ENCODE peak calls at places on chromosome 10, in seven cellular contexts. L is IMR-90, E is mesendoderm, U is H9, G is neuronal stem cell, V is mesenchymal stem cell, B is H1. P is an unnamed sample.

GRCh38 chr10:35416628-35417625 is 80.6 kb downstream of the CCNY start:
- DNase-seq in L (peak), E (peak), U (no peak), G (no peak), V (no peak), B (no peak), P (no peak)

GRCh38 chr10:69413221-69413865 is 3.4 kb downstream of the TACR2 start:
- DNase-seq in L (peak), E (peak), U (peak), G (peak), V (peak), B (peak), P (peak)

GRCh38 chr10:116112232-116113231 is 160.5 kb downstream of the GFRA1 start:
- DNase-seq in L (no peak), E (no peak), U (peak), G (no peak), V (no peak), B (no peak), P (no peak)

GRCh38 chr10:62961951-62962523 is 145.9 kb upstream of the EGR2 start:
- DNase-seq in L (no peak), E (peak), U (no peak), G (no peak), V (peak), B (no peak), P (no peak)

GRCh38 chr10:8045728-8046494 is 8.6 kb upstream of the GATA3 start:
- DNase-seq in L (no peak), E (peak), U (no peak), G (no peak), V (no peak), B (no peak), P (no peak)

GRCh38 chr10:102222798-102223197 is 3.3 kb upstream of the ELOVL3 start:
- DNase-seq in L (no peak), E (no peak), U (no peak), G (no peak), V (no peak), B (no peak), P (peak)

GRCh38 chr10:22315455-22316285 is 518 bp upstream of the COMMD3 start:
- DNase-seq in L (no peak), E (peak), U (no peak), G (no peak), V (no peak), B (no peak), P (no peak)

GRCh38 chr10:63260103-63260859 is 127.2 kb downstream of the NRBF2 start:
- DNase-seq in L (no peak), E (no peak), U (no peak), G (no peak), V (no peak), B (no peak), P (no peak)

GRCh38 chr10:60818134-60818770 is 40.0 kb downstream of the CDK1 start:
- DNase-seq in L (peak), E (peak), U (no peak), G (no peak), V (peak), B (no peak), P (no peak)

GRCh38 chr10:128028508-128029279 is 97.5 kb downstream of the MKI67 start:
- DNase-seq in L (no peak), E (no peak), U (no peak), G (no peak), V (no peak), B (no peak), P (no peak)

GRCh38 chr10:78296794-78297193 is 263.1 kb downstream of the RPS24 start:
- DNase-seq in L (no peak), E (no peak), U (no peak), G (no peak), V (no peak), B (no peak), P (no peak)

GRCh38 chr10:3570855-3571266 is 214.1 kb downstream of the KLF6 start:
- DNase-seq in L (no peak), E (no peak), U (no peak), G (no peak), V (no peak), B (no peak), P (no peak)

GRCh38 chr10:1642600-1643160 is 94.6 kb downstream of the ADARB2 start:
- DNase-seq in L (no peak), E (no peak), U (no peak), G (no peak), V (no peak), B (no peak), P (no peak)
- H2AK5ac ChIP-seq in L (no peak), E (no peak), U (no peak), G (no peak), V (no peak), B (no peak), P (no peak)

DNA sequence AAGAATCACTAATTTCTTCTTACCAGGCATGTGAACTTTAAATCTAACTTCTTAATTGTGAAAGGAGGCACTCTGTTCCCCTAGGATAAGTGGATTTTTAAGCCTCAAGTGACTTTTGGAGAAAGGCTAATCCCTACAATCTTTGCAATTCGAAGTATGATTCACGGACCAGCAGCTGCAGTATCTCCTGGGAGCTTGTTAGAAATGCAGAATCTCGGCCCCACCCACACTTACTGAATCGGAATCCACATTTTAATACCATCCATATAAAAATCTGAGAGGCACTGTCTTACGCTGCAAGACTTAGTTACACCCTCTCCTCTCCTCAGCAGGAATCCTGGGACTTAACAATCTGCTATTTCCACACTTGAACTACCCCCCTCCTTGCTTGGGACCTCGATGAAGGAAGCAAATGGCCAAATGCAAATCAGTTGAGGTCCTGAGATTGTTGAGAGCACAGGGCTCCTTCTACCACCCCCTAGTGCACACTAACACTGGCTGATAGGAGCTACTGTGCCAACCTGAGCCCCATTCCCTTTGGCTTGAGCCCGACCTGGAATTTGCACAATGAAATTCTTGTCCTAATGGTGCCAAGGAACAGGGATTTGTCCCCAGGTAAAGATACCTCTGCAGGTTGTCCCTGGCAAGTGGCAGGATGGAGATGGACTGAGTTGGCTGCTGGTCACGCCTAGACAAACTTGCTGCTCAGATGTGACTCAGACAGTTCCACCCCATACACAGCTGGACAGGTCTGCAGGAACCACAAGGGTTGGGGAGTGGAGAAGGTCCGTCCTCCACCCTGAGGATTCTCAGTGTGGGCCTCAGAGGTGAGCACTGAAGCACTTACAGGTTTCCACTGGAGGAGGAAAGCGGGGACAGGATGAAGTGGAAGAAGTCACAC is 20.8 kb downstream of the ITPRIP start:
- DNase-seq in L (peak), E (peak), U (no peak), G (no peak), V (peak), B (no peak), P (peak)
- H3K4ac ChIP-seq in L (peak), E (no peak), U (no peak), G (no peak), V (no peak), B (peak), P (no peak)

GRCh38 chr10:29535778-29536459 is 98.9 kb downstream of the SVIL start:
- DNase-seq in L (no peak), E (no peak), U (no peak), G (no peak), V (no peak), B (no peak), P (peak)
- H2BK120ac ChIP-seq in L (peak), E (no peak), U (no peak), G (no peak), V (no peak), B (no peak), P (no peak)

GRCh38 chr10:11863353-11864105 is 40.4 kb downstream of the PROSER2 start:
- DNase-seq in L (no peak), E (no peak), U (no peak), G (no peak), V (no peak), B (no peak), P (no peak)
- H2AK5ac ChIP-seq in L (no peak), E (no peak), U (no peak), G (no peak), V (no peak), B (no peak), P (no peak)

GRCh38 chr10:75035975-75036708 is 75.3 kb upstream of the SAMD8 start:
- DNase-seq in L (peak), E (no peak), U (no peak), G (no peak), V (peak), B (no peak), P (no peak)
- H3K4ac ChIP-seq in L (no peak), E (no peak), U (no peak), G (no peak), V (no peak), B (no peak), P (no peak)

GRCh38 chr10:83963446-83963845 is 175.9 kb upstream of the GHITM start:
- DNase-seq in L (no peak), E (no peak), U (no peak), G (no peak), V (no peak), B (no peak), P (no peak)
- H2BK120ac ChIP-seq in L (no peak), E (no peak), U (no peak), G (no peak), V (no peak), B (no peak), P (no peak)

DNA sequence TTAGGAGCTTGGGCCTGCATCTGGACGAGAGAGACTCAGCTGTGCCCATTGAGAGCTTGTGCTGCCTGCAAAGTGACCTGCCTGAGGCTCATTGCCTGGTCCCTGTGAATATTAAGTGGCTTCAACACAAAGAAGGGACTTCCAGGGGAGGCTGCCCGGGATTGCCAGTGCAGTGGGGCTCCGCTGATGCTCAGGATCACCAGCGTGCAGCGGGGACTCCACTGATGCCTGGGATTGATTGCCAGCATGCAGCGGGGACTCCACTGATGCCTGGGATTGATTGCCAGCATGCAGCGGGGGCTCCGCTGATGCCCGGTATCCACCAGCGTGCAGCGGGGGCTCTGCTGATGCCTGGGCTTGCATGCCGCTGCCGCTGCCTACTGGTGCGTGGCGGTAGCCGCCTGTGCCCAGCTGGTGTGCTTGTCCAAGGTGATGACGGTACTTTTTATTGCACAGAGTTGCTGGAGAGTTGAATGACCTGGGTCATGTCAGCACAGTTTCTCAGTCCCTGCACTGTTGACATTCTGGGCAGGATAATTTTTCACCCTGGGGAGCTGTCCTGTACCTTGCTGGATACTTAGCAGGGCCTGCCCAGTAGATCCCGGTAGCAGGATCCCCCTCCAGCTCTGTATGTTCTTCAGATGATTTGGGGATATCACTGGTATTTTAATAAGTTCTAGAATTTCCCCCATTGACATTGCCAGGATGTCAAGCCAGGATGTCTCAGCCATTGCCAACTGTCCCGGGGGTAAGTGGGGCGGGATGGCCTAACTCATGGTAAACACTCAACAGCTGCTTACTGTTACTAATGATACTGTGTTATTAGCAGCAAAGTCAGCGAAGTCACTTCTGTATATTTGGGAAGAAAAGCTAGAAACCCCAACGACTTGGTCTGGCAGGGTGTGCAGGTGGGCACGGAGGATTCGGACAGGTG is 13.0 kb downstream of the DOCK1 start:
- DNase-seq in L (no peak), E (no peak), U (no peak), G (no peak), V (no peak), B (no peak), P (no peak)
- H2AK5ac ChIP-seq in L (no peak), E (no peak), U (no peak), G (no peak), V (no peak), B (no peak), P (no peak)

GRCh38 chr10:131872837-131873375 is 27.9 kb upstream of the PPP2R2D start:
- DNase-seq in L (no peak), E (peak), U (peak), G (no peak), V (no peak), B (no peak), P (no peak)

GRCh38 chr10:131870411-131870810 is 30.4 kb upstream of the PPP2R2D start:
- DNase-seq in L (no peak), E (no peak), U (peak), G (no peak), V (no peak), B (no peak), P (no peak)

GRCh38 chr10:131871673-131872005 is 29.2 kb upstream of the PPP2R2D start:
- DNase-seq in L (no peak), E (no peak), U (no peak), G (no peak), V (no peak), B (no peak), P (no peak)

GRCh38 chr10:131870831-131871672 is 29.8 kb upstream of the PPP2R2D start:
- DNase-seq in L (peak), E (no peak), U (no peak), G (no peak), V (no peak), B (no peak), P (no peak)

GRCh38 chr10:131872011-131872836 is 28.6 kb upstream of the PPP2R2D start:
- DNase-seq in L (no peak), E (no peak), U (no peak), G (no peak), V (no peak), B (no peak), P (no peak)
- H3K4ac ChIP-seq in L (no peak), E (no peak), U (no peak), G (no peak), V (no peak), B (no peak), P (no peak)